ENCODE peak calls at places on chromosomes 11 and 22, in four cellular contexts. K is activated T-helper 1 cell treated with Interleukin-2 at 50 U/mL for 16 hours, J is GM12892, B is COR-L47. Y is an unnamed sample.

GRCh38 chr11:73230276-73230875 is 12.3 kb downstream of the P2RY2 start:
- DNase-seq in K (no peak), J (no peak), B (no peak), Y (no peak)

GRCh38 chr22:36432592-36433317 is 45.0 kb upstream of the MYH9 start:
- DNase-seq in K (no peak), J (no peak), B (no peak), Y (no peak)

GRCh38 chr11:10920205-10920604 is 62.4 kb upstream of the ZBED5 start:
- DNase-seq in K (no peak), J (no peak), B (no peak), Y (no peak)

GRCh38 chr11:76293189-76293631 is 86.9 kb upstream of the WNT11 start:
- DNase-seq in K (no peak), J (no peak), B (no peak), Y (no peak)

GRCh38 chr11:115092516-115092915 is 411.7 kb downstream of the CADM1 start:
- DNase-seq in K (no peak), J (no peak), B (no peak), Y (no peak)

GRCh38 chr22:26570126-26570525 is 19.8 kb downstream of the TPST2 start:
- DNase-seq in K (no peak), J (no peak), B (no peak), Y (no peak)

GRCh38 chr22:49026476-49027121 is 801.1 kb downstream of the BRD1 start:
- DNase-seq in K (no peak), J (no peak), B (no peak), Y (no peak)

GRCh38 chr11:10746871-10747270 is 4.2 kb upstream of the CTR9 start:
- DNase-seq in K (no peak), J (no peak), B (no peak), Y (no peak)

GRCh38 chr11:10743354-10744035 is 7.6 kb upstream of the CTR9 start:
- DNase-seq in K (no peak), J (no peak), B (no peak), Y (no peak)